ENCODE peak calls at places on chromosomes 11 and 22, in six cellular contexts. One of them, this sample, is unnamed. For H3K27me3, the result is how much of the 10 kb centered on the place peaks cover.

GRCh38 chr11:69531717-69532088 is 50.2 kb downstream of the LINC01488 start:
- DNase-seq in brain microvascular endothelial cell: no peak
- DNase-seq in Peyer's patch: no peak
- DNase-seq in BJ: no peak
- DNase-seq in HL-60: no peak
- DNase-seq in lung: no peak
- DNase-seq in this sample: no peak

GRCh38 chr11:119942583-119943338 is 195.2 kb downstream of the TRIM29 start:
- DNase-seq in BJ: no peak
- DNase-seq in HL-60: no peak
- DNase-seq in Peyer's patch: no peak
- DNase-seq in brain microvascular endothelial cell: no peak
- DNase-seq in lung: no peak
- DNase-seq in this sample: no peak

GRCh38 chr11:95708681-95709080 is 80.9 kb downstream of the FAM76B start:
- DNase-seq in lung: no peak
- DNase-seq in BJ: no peak
- DNase-seq in brain microvascular endothelial cell: no peak
- DNase-seq in HL-60: no peak
- DNase-seq in Peyer's patch: no peak
- DNase-seq in this sample: no peak

GRCh38 chr22:32218470-32218869 is 13.6 kb upstream of the RFPL2 start:
- DNase-seq in lung: no peak
- DNase-seq in BJ: no peak
- DNase-seq in Peyer's patch: no peak
- DNase-seq in HL-60: peak
- DNase-seq in brain microvascular endothelial cell: no peak
- DNase-seq in this sample: no peak

GRCh38 chr11:111427471-111427912 is 48.4 kb upstream of the POU2AF1 start:
- DNase-seq in HL-60: no peak
- DNase-seq in BJ: no peak
- DNase-seq in Peyer's patch: no peak
- DNase-seq in lung: no peak
- DNase-seq in brain microvascular endothelial cell: no peak
- DNase-seq in this sample: no peak

GRCh38 chr11:131581006-131581405 is 210.6 kb downstream of the NTM start:
- DNase-seq in brain microvascular endothelial cell: no peak
- DNase-seq in BJ: no peak
- DNase-seq in HL-60: no peak
- DNase-seq in Peyer's patch: no peak
- DNase-seq in lung: no peak
- DNase-seq in this sample: no peak

GRCh38 chr11:44702897-44703296 is 23.9 kb upstream of the TSPAN18 start:
- DNase-seq in lung: no peak
- DNase-seq in HL-60: no peak
- DNase-seq in Peyer's patch: no peak
- DNase-seq in BJ: no peak
- DNase-seq in brain microvascular endothelial cell: no peak
- DNase-seq in this sample: no peak

GRCh38 chr22:23098718-23099524 is 28.6 kb downstream of the GNAZ start:
- DNase-seq in BJ: no peak
- DNase-seq in HL-60: no peak
- DNase-seq in lung: no peak
- DNase-seq in brain microvascular endothelial cell: no peak
- DNase-seq in Peyer's patch: no peak
- DNase-seq in this sample: no peak

GRCh38 chr11:7638710-7639642 is 34.3 kb downstream of the CYB5R2 start:
- DNase-seq in Peyer's patch: no peak
- DNase-seq in lung: no peak
- DNase-seq in brain microvascular endothelial cell: no peak
- DNase-seq in BJ: no peak
- DNase-seq in HL-60: no peak
- DNase-seq in this sample: no peak

GRCh38 chr11:126127898-126128297 is 65.2 kb upstream of the CDON start:
- DNase-seq in Peyer's patch: no peak
- DNase-seq in HL-60: no peak
- DNase-seq in brain microvascular endothelial cell: no peak
- DNase-seq in lung: no peak
- DNase-seq in BJ: no peak
- DNase-seq in this sample: no peak

GRCh38 chr11:118806400-118806799 is 15.4 kb upstream of the DDX6 start:
- DNase-seq in brain microvascular endothelial cell: no peak
- DNase-seq in Peyer's patch: no peak
- DNase-seq in HL-60: no peak
- DNase-seq in lung: no peak
- DNase-seq in BJ: no peak
- DNase-seq in this sample: no peak

GRCh38 chr11:46906596-46906995 is 11.8 kb downstream of the LRP4 start:
- DNase-seq in BJ: no peak
- DNase-seq in HL-60: no peak
- DNase-seq in Peyer's patch: no peak
- DNase-seq in lung: no peak
- DNase-seq in brain microvascular endothelial cell: peak
- DNase-seq in this sample: no peak

GRCh38 chr11:101600948-101601347 is 17.1 kb upstream of the TRPC6 start:
- DNase-seq in lung: no peak
- DNase-seq in Peyer's patch: no peak
- DNase-seq in HL-60: no peak
- DNase-seq in BJ: no peak
- DNase-seq in brain microvascular endothelial cell: no peak
- DNase-seq in this sample: no peak

GRCh38 chr11:858993-859339 is 16.3 kb downstream of the TSPAN4 start:
- DNase-seq in brain microvascular endothelial cell: no peak
- DNase-seq in HL-60: no peak
- DNase-seq in lung: no peak
- DNase-seq in Peyer's patch: no peak
- DNase-seq in BJ: no peak
- DNase-seq in this sample: no peak

GRCh38 chr22:20249797-20250354 is 18.2 kb downstream of the RTN4R start:
- DNase-seq in Peyer's patch: no peak
- DNase-seq in brain microvascular endothelial cell: no peak
- DNase-seq in BJ: no peak
- DNase-seq in HL-60: no peak
- DNase-seq in lung: no peak
- DNase-seq in this sample: no peak

GRCh38 chr11:131815631-131816030 is 445.2 kb downstream of the NTM start:
- DNase-seq in lung: no peak
- DNase-seq in BJ: no peak
- DNase-seq in HL-60: no peak
- DNase-seq in Peyer's patch: no peak
- DNase-seq in brain microvascular endothelial cell: no peak
- DNase-seq in this sample: no peak

GRCh38 chr11:45713573-45713972 is 48.2 kb upstream of the CHST1 start:
- DNase-seq in BJ: no peak
- DNase-seq in Peyer's patch: no peak
- DNase-seq in HL-60: no peak
- DNase-seq in brain microvascular endothelial cell: no peak
- DNase-seq in lung: no peak
- DNase-seq in this sample: no peak

GRCh38 chr11:127805771-127806170 is 781.6 kb downstream of the ETS1 start:
- DNase-seq in lung: no peak
- DNase-seq in BJ: no peak
- DNase-seq in brain microvascular endothelial cell: no peak
- DNase-seq in HL-60: no peak
- DNase-seq in Peyer's patch: no peak
- DNase-seq in this sample: no peak

GRCh38 chr11:36452987-36453386 is 57.1 kb downstream of the TRAF6 start:
- DNase-seq in Peyer's patch: no peak
- DNase-seq in HL-60: peak
- DNase-seq in brain microvascular endothelial cell: no peak
- DNase-seq in BJ: no peak
- DNase-seq in lung: no peak
- DNase-seq in this sample: no peak
- H3K4me3 ChIP-seq in Peyer's patch: no peak
- H3K4me3 ChIP-seq in HL-60: no peak
- H3K4me3 ChIP-seq in brain microvascular endothelial cell: no peak
- H3K4me3 ChIP-seq in BJ: no peak
- H3K4me3 ChIP-seq in lung: no peak
- H3K4me3 ChIP-seq in this sample: no peak

GRCh38 chr11:79686703-79687419 is 246.0 kb upstream of the TENM4 start:
- DNase-seq in brain microvascular endothelial cell: no peak
- DNase-seq in lung: no peak
- DNase-seq in Peyer's patch: no peak
- DNase-seq in BJ: no peak
- DNase-seq in HL-60: no peak
- DNase-seq in this sample: no peak
- TF ChIP-seq CTCF in brain microvascular endothelial cell: no peak
- TF ChIP-seq CTCF in lung: no peak
- TF ChIP-seq CTCF in Peyer's patch: no peak
- TF ChIP-seq CTCF in BJ: no peak
- TF ChIP-seq CTCF in HL-60: no peak
- TF ChIP-seq CTCF in this sample: no peak

GRCh38 chr11:67289226-67289650 is at the start of gene ANKRD13D:
- DNase-seq in lung: no peak
- DNase-seq in Peyer's patch: peak
- DNase-seq in BJ: no peak
- DNase-seq in brain microvascular endothelial cell: no peak
- DNase-seq in HL-60: peak
- DNase-seq in this sample: no peak

GRCh38 chr11:67289651-67290479 is 762 bp downstream of the ANKRD13D start:
- DNase-seq in brain microvascular endothelial cell: no peak
- DNase-seq in HL-60: peak
- DNase-seq in lung: no peak
- DNase-seq in Peyer's patch: no peak
- DNase-seq in BJ: no peak
- DNase-seq in this sample: peak

GRCh38 chr11:67287355-67288197 is 1.5 kb upstream of the ANKRD13D start:
- DNase-seq in brain microvascular endothelial cell: no peak
- DNase-seq in Peyer's patch: no peak
- DNase-seq in HL-60: peak
- DNase-seq in BJ: no peak
- DNase-seq in lung: no peak
- DNase-seq in this sample: no peak

GRCh38 chr11:67288198-67288451 is 978 bp upstream of the ANKRD13D start:
- DNase-seq in BJ: no peak
- DNase-seq in HL-60: no peak
- DNase-seq in brain microvascular endothelial cell: no peak
- DNase-seq in Peyer's patch: no peak
- DNase-seq in lung: no peak
- DNase-seq in this sample: no peak

GRCh38 chr11:67288452-67289225 is 464 bp upstream of the ANKRD13D start:
- DNase-seq in HL-60: peak
- DNase-seq in BJ: no peak
- DNase-seq in brain microvascular endothelial cell: peak
- DNase-seq in Peyer's patch: peak
- DNase-seq in lung: peak
- DNase-seq in this sample: peak
- H3K27me3 ChIP-seq in HL-60: under half
- H3K27me3 ChIP-seq in BJ: under half
- H3K27me3 ChIP-seq in brain microvascular endothelial cell: under half
- H3K27me3 ChIP-seq in Peyer's patch: under half
- H3K27me3 ChIP-seq in lung: under half
- H3K27me3 ChIP-seq in this sample: under half

GRCh38 chr22:17120281-17120680 is 879 bp downstream of the TMEM121B start:
- DNase-seq in lung: no peak
- DNase-seq in brain microvascular endothelial cell: no peak
- DNase-seq in Peyer's patch: no peak
- DNase-seq in BJ: no peak
- DNase-seq in HL-60: no peak
- DNase-seq in this sample: peak
- H3K4me3 ChIP-seq in lung: peak
- H3K4me3 ChIP-seq in brain microvascular endothelial cell: no peak
- H3K4me3 ChIP-seq in Peyer's patch: peak
- H3K4me3 ChIP-seq in BJ: no peak
- H3K4me3 ChIP-seq in HL-60: peak
- H3K4me3 ChIP-seq in this sample: no peak

GRCh38 chr11:92314499-92314898 is 89.9 kb downstream of the FAT3 start:
- DNase-seq in brain microvascular endothelial cell: no peak
- DNase-seq in HL-60: no peak
- DNase-seq in Peyer's patch: no peak
- DNase-seq in BJ: no peak
- DNase-seq in lung: no peak
- DNase-seq in this sample: no peak

GRCh38 chr11:92306966-92307504 is 82.4 kb downstream of the FAT3 start:
- DNase-seq in lung: no peak
- DNase-seq in HL-60: no peak
- DNase-seq in Peyer's patch: no peak
- DNase-seq in brain microvascular endothelial cell: no peak
- DNase-seq in BJ: no peak
- DNase-seq in this sample: no peak

GRCh38 chr11:92308366-92308765 is 83.7 kb downstream of the FAT3 start:
- DNase-seq in HL-60: no peak
- DNase-seq in brain microvascular endothelial cell: no peak
- DNase-seq in lung: no peak
- DNase-seq in BJ: no peak
- DNase-seq in Peyer's patch: no peak
- DNase-seq in this sample: no peak

GRCh38 chr11:92316410-92316809 is 91.8 kb downstream of the FAT3 start:
- DNase-seq in BJ: no peak
- DNase-seq in Peyer's patch: no peak
- DNase-seq in HL-60: no peak
- DNase-seq in lung: no peak
- DNase-seq in brain microvascular endothelial cell: no peak
- DNase-seq in this sample: no peak

DNA sequence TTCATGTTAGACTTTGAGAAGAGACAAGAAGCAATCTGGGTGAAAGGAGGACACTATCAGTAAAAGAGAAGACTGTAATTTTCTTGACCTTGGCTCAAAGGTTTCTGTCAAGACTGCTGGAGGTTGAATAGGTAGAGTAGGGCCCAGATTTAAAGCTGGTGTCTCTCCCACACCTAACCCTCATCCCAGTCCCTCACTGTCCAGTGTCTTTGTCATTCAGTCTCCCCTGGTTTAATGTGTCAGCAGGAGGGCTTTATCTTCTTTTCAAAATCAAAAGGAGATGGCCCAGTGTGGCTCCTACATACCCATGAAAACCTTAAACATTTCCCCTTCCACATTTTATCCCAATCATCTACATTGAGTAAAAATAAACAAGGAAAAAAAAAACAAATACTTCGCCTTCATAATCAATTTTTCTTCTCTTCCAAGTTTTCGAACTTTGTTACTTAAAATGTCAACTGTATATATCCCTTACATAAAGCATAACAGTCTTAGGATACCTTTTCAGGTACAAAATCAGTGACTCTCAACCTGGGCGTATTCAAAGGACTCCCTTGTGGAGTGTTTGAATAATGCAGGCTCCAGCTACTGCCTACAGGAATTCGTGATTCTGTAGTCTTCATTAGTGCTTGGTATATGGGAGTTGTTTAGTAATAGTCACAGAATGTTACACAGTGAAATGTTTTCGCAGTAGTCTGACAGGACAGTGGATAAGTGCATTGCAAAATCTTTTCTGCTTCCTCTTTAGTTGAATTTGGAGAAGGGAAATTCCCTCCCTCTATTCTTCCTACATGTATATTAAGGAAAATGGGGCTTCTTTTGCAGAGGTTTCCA is 87.2 kb downstream of the FAT3 start:
- DNase-seq in HL-60: no peak
- DNase-seq in lung: no peak
- DNase-seq in BJ: no peak
- DNase-seq in brain microvascular endothelial cell: no peak
- DNase-seq in Peyer's patch: no peak
- DNase-seq in this sample: no peak
- TF ChIP-seq CTCF in HL-60: no peak
- TF ChIP-seq CTCF in lung: no peak
- TF ChIP-seq CTCF in BJ: no peak
- TF ChIP-seq CTCF in brain microvascular endothelial cell: peak
- TF ChIP-seq CTCF in Peyer's patch: no peak
- TF ChIP-seq CTCF in this sample: no peak